ENCODE peak calls at places on chromosome 11, in six cellular contexts. One of them, this sample, is unnamed.
A peak's percentile ranks its signal among the peaks of the same experiment; 100 is the strongest.

GRCh38 chr11:36079911-36080310 is 136.0 kb downstream of the LDLRAD3 start:
- DNase-seq in omental fat pad: no peak
- DNase-seq in T1000: no peak
- DNase-seq in dorsolateral prefrontal cortex: no peak
- DNase-seq in brain microvascular endothelial cell: no peak
- DNase-seq in NCI-H1092: no peak
- DNase-seq in this sample: no peak

GRCh38 chr11:39385911-39386310 is 2073.5 kb downstream of the LRRC4C start:
- DNase-seq in omental fat pad: no peak
- DNase-seq in T1000: no peak
- DNase-seq in dorsolateral prefrontal cortex: no peak
- DNase-seq in brain microvascular endothelial cell: no peak
- DNase-seq in NCI-H1092: no peak
- DNase-seq in this sample: no peak

GRCh38 chr11:2902784-2903671 is 17.5 kb upstream of the CDKN1C start:
- DNase-seq in omental fat pad: no peak
- DNase-seq in T1000: no peak
- DNase-seq in dorsolateral prefrontal cortex: no peak
- DNase-seq in brain microvascular endothelial cell: no peak
- DNase-seq in NCI-H1092: no peak
- DNase-seq in this sample: peak; percentile 80

GRCh38 chr11:107928767-107929507 is 689 bp downstream of the RAB39A start:
- DNase-seq in omental fat pad: no peak
- DNase-seq in T1000: no peak
- DNase-seq in dorsolateral prefrontal cortex: peak; percentile 35
- DNase-seq in brain microvascular endothelial cell: no peak
- DNase-seq in NCI-H1092: peak; percentile 45
- DNase-seq in this sample: no peak

GRCh38 chr11:61954106-61955030 is 4.2 kb downstream of the BEST1 start:
- DNase-seq in omental fat pad: no peak
- DNase-seq in T1000: no peak
- DNase-seq in dorsolateral prefrontal cortex: no peak
- DNase-seq in brain microvascular endothelial cell: no peak
- DNase-seq in NCI-H1092: no peak
- DNase-seq in this sample: no peak

GRCh38 chr11:1878134-1879031 is 13.3 kb downstream of the PRR33 start:
- DNase-seq in omental fat pad: no peak
- DNase-seq in T1000: no peak
- DNase-seq in dorsolateral prefrontal cortex: peak; percentile 10
- DNase-seq in brain microvascular endothelial cell: no peak
- DNase-seq in NCI-H1092: no peak
- DNase-seq in this sample: no peak

GRCh38 chr11:47148274-47148673 is 28.4 kb downstream of the ARFGAP2 start:
- DNase-seq in omental fat pad: no peak
- DNase-seq in T1000: no peak
- DNase-seq in dorsolateral prefrontal cortex: no peak
- DNase-seq in brain microvascular endothelial cell: no peak
- DNase-seq in NCI-H1092: peak; percentile 21
- DNase-seq in this sample: no peak

GRCh38 chr11:134504146-134504905 is 92.3 kb upstream of the B3GAT1 start:
- DNase-seq in omental fat pad: no peak
- DNase-seq in T1000: no peak
- DNase-seq in dorsolateral prefrontal cortex: peak; percentile 14
- DNase-seq in brain microvascular endothelial cell: no peak
- DNase-seq in NCI-H1092: no peak
- DNase-seq in this sample: no peak

GRCh38 chr11:134452026-134452848 is 40.2 kb upstream of the B3GAT1 start:
- DNase-seq in omental fat pad: no peak
- DNase-seq in T1000: no peak
- DNase-seq in dorsolateral prefrontal cortex: peak; percentile 61
- DNase-seq in brain microvascular endothelial cell: no peak
- DNase-seq in NCI-H1092: no peak
- DNase-seq in this sample: no peak

GRCh38 chr11:24064309-24064903 is 432.4 kb upstream of the LUZP2 start:
- DNase-seq in omental fat pad: no peak
- DNase-seq in T1000: no peak
- DNase-seq in dorsolateral prefrontal cortex: no peak
- DNase-seq in brain microvascular endothelial cell: peak; percentile 3
- DNase-seq in NCI-H1092: no peak
- DNase-seq in this sample: no peak